ENCODE peak calls at places on chromosome 19, in seven cellular contexts. X is Peyer's patch, U is AG10803, V is foreskin fibroblast, N is sigmoid colon, T is omental fat pad, R is fibroblast of lung. G is an unnamed sample.

GRCh38 chr19:33221641-33222040 is 4.0 kb downstream of the SLC7A10 start:
- DNase-seq in R (peak), T (no peak), V (no peak), X (no peak), N (no peak), U (no peak), G (no peak)

GRCh38 chr19:34503546-34504272 is 22.2 kb downstream of the WTIP start:
- DNase-seq in N (no peak), V (no peak), T (no peak), X (no peak), R (no peak), U (no peak), G (no peak)

GRCh38 chr19:47756627-47756929 is 11.2 kb downstream of the NOP53 start:
- DNase-seq in N (no peak), U (no peak), R (no peak), X (no peak), T (no peak), V (no peak), G (no peak)

GRCh38 chr19:16397791-16398529 is 73.3 kb downstream of the KLF2 start:
- DNase-seq in X (no peak), T (no peak), R (peak), N (no peak), U (peak), V (no peak), G (no peak)

GRCh38 chr19:10655457-10656312 is 1.5 kb downstream of the ILF3 start:
- DNase-seq in V (no peak), N (no peak), U (peak), R (peak), T (no peak), X (no peak), G (no peak)

GRCh38 chr19:39858541-39858940 is 12.4 kb upstream of the FBL start:
- DNase-seq in V (no peak), X (no peak), R (peak), N (peak), U (no peak), T (no peak), G (no peak)

GRCh38 chr19:5961969-5962945 is 15.7 kb downstream of the RANBP3 start:
- DNase-seq in R (peak), T (no peak), U (peak), V (no peak), N (no peak), X (peak), G (peak)

GRCh38 chr19:41371541-41371940 is 4.8 kb upstream of the TMEM91 start:
- DNase-seq in N (no peak), T (no peak), V (no peak), X (no peak), U (no peak), R (no peak), G (no peak)

GRCh38 chr19:45090034-45090433 is 2.9 kb upstream of the PPP1R37 start:
- DNase-seq in V (no peak), N (no peak), U (no peak), X (no peak), R (no peak), T (no peak), G (no peak)

GRCh38 chr19:37452500-37453245 is 14.6 kb downstream of the ZNF569 start:
- DNase-seq in X (no peak), N (no peak), V (no peak), U (no peak), R (no peak), T (no peak), G (no peak)

GRCh38 chr19:47813304-47813994 is 8.3 kb upstream of the CRX start:
- DNase-seq in U (peak), V (peak), R (peak), T (peak), N (peak), X (peak), G (peak)

GRCh38 chr19:22784051-22784450 is at the start of gene ZNF99:
- DNase-seq in V (no peak), N (peak), U (no peak), T (peak), X (no peak), R (no peak), G (no peak)

GRCh38 chr19:33177417-33177976 is 16.6 kb upstream of the LRP3 start:
- DNase-seq in T (no peak), X (no peak), R (no peak), V (no peak), N (peak), U (no peak), G (peak)

GRCh38 chr19:46847528-46847927 is 3.1 kb downstream of the AP2S1 start:
- DNase-seq in V (no peak), R (no peak), U (no peak), N (peak), X (no peak), T (no peak), G (no peak)

GRCh38 chr19:39372047-39372802 is 18.7 kb downstream of the PAF1 start:
- DNase-seq in R (peak), X (no peak), U (peak), T (no peak), V (peak), N (peak), G (no peak)

GRCh38 chr19:31974290-31974689 is 371.1 kb upstream of the ZNF507 start:
- DNase-seq in U (no peak), N (no peak), T (no peak), R (no peak), V (no peak), X (no peak), G (no peak)

GRCh38 chr19:14375582-14376291 is 5.5 kb upstream of the ADGRE5 start:
- DNase-seq in T (no peak), U (peak), N (peak), X (no peak), R (no peak), V (no peak), G (no peak)

GRCh38 chr19:52898101-52898500 is 666 bp upstream of the ZNF320 start:
- DNase-seq in R (no peak), X (no peak), U (no peak), T (no peak), N (no peak), V (no peak), G (no peak)

GRCh38 chr19:10612515-10613119 is 12.7 kb upstream of the SLC44A2 start:
- DNase-seq in N (no peak), V (no peak), U (no peak), T (no peak), X (no peak), R (peak), G (no peak)

DNA sequence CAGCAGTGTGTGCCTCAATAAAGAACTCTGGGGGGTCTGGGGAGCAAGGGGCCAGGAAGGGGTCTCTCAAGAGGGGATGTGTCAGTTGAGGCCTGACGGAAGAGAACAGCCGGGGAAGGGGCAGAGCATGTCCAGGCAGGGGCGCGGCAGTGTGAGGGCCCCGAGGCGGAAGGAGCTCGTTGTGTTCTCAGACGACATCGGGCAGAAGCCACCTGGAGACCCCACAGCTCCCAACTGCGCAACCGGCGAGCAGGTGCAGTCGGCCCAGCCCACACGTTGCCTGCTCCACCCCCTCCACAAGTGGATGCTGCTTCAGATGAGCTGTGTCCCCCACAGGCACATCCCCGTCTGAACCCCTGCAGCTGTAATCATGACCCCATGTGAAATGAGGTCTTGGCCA is 4.9 kb downstream of the CACTIN start:
- DNase-seq in N (no peak), X (no peak), T (no peak), U (no peak), R (no peak), V (no peak), G (no peak)
- TF ChIP-seq CTCF in N (no peak), X (no peak), T (no peak), U (no peak), R (no peak), V (no peak), G (no peak)

GRCh38 chr19:4538601-4538954 is 1.3 kb downstream of the LRG1 start:
- DNase-seq in T (no peak), N (no peak), X (no peak), V (no peak), U (no peak), R (no peak), G (no peak)

GRCh38 chr19:4537953-4538600 is 1.8 kb downstream of the LRG1 start:
- DNase-seq in N (no peak), U (no peak), T (no peak), X (no peak), V (no peak), R (no peak), G (no peak)

GRCh38 chr19:4539169-4539696 is 603 bp downstream of the LRG1 start:
- DNase-seq in U (no peak), V (no peak), T (no peak), N (no peak), X (no peak), R (no peak), G (no peak)

GRCh38 chr19:4534836-4535658 is at the start of gene PLIN5:
- DNase-seq in U (no peak), T (peak), N (peak), R (peak), V (no peak), X (peak), G (peak)

GRCh38 chr19:4536798-4537197 is 1.8 kb upstream of the PLIN5 start:
- DNase-seq in X (no peak), V (no peak), U (no peak), T (no peak), N (no peak), R (no peak), G (no peak)
- TF ChIP-seq CTCF in X (no peak), V (no peak), U (no peak), T (no peak), N (no peak), R (no peak), G (no peak)

GRCh38 chr19:1223018-1223855 is 14.6 kb downstream of the CBARP start:
- DNase-seq in X (no peak), T (no peak), R (peak), N (no peak), U (peak), V (no peak), G (no peak)
- TF ChIP-seq CTCF in X (peak), T (no peak), R (peak), N (peak), U (peak), V (peak), G (peak)

GRCh38 chr19:43332058-43332922 is 21.2 kb upstream of the CD177 start:
- DNase-seq in U (no peak), V (no peak), R (no peak), T (no peak), X (no peak), N (no peak), G (no peak)

GRCh38 chr19:43337737-43338136 is 15.7 kb upstream of the CD177 start:
- DNase-seq in V (no peak), U (no peak), T (no peak), X (no peak), R (no peak), N (no peak), G (no peak)
- TF ChIP-seq CTCF in V (no peak), U (no peak), T (no peak), X (no peak), R (no peak), N (no peak), G (no peak)

GRCh38 chr19:49213791-49214190 is 56.2 kb downstream of the TRPM4 start:
- DNase-seq in V (no peak), U (no peak), X (no peak), R (no peak), T (no peak), N (no peak), G (no peak)
- TF ChIP-seq CTCF in V (peak), U (no peak), X (no peak), R (no peak), T (no peak), N (no peak), G (no peak)

G was measured in progenitor cell of endocrine pancreas.